ENCODE peak calls at places on chromosome 7, in ten cellular contexts. One of them, this sample, is unnamed.
A peak's percentile ranks its signal among the peaks of the same experiment; 100 is the strongest.

GRCh38 chr7:29196191-29196590 is 1.6 kb downstream of the CHN2 start:
- DNase-seq in SK-N-SH: no peak
- DNase-seq in HL-60: no peak
- DNase-seq in GM23338: no peak
- DNase-seq in GM12891: no peak
- DNase-seq in Panc1: no peak
- DNase-seq in endothelial cell of umbilical vein: no peak
- DNase-seq in transverse colon: no peak
- DNase-seq in spleen: no peak
- DNase-seq in GM12892: no peak
- DNase-seq in this sample: no peak

GRCh38 chr7:116828281-116828680 is 34.1 kb upstream of the CAPZA2 start:
- DNase-seq in GM12891: no peak
- DNase-seq in GM23338: peak; percentile 51
- DNase-seq in Panc1: no peak
- DNase-seq in HL-60: no peak
- DNase-seq in SK-N-SH: no peak
- DNase-seq in transverse colon: no peak
- DNase-seq in spleen: no peak
- DNase-seq in GM12892: no peak
- DNase-seq in endothelial cell of umbilical vein: no peak
- DNase-seq in this sample: no peak

GRCh38 chr7:7641129-7641663 is 644 bp downstream of the UMAD1 start:
- DNase-seq in GM12892: peak; percentile 22
- DNase-seq in GM23338: peak; percentile 59
- DNase-seq in Panc1: no peak
- DNase-seq in SK-N-SH: peak; percentile 46
- DNase-seq in transverse colon: peak; percentile 11
- DNase-seq in GM12891: peak; percentile 16
- DNase-seq in HL-60: no peak
- DNase-seq in spleen: no peak
- DNase-seq in endothelial cell of umbilical vein: no peak
- DNase-seq in this sample: no peak

GRCh38 chr7:16278167-16278787 is 143.1 kb downstream of the CRPPA start:
- DNase-seq in SK-N-SH: no peak
- DNase-seq in GM23338: no peak
- DNase-seq in HL-60: no peak
- DNase-seq in Panc1: no peak
- DNase-seq in spleen: no peak
- DNase-seq in transverse colon: no peak
- DNase-seq in GM12891: no peak
- DNase-seq in GM12892: no peak
- DNase-seq in endothelial cell of umbilical vein: no peak
- DNase-seq in this sample: no peak

GRCh38 chr7:86949779-86950260 is 109.6 kb downstream of the ELAPOR2 start:
- DNase-seq in spleen: no peak
- DNase-seq in Panc1: no peak
- DNase-seq in HL-60: no peak
- DNase-seq in transverse colon: no peak
- DNase-seq in GM23338: no peak
- DNase-seq in GM12891: no peak
- DNase-seq in SK-N-SH: no peak
- DNase-seq in endothelial cell of umbilical vein: no peak
- DNase-seq in GM12892: no peak
- DNase-seq in this sample: no peak

GRCh38 chr7:71935674-71936073 is 476.5 kb downstream of the CALN1 start:
- DNase-seq in HL-60: no peak
- DNase-seq in transverse colon: no peak
- DNase-seq in spleen: no peak
- DNase-seq in Panc1: no peak
- DNase-seq in GM23338: no peak
- DNase-seq in GM12891: no peak
- DNase-seq in GM12892: no peak
- DNase-seq in endothelial cell of umbilical vein: no peak
- DNase-seq in SK-N-SH: no peak
- DNase-seq in this sample: no peak

GRCh38 chr7:1666779-1667565 is 3.1 kb upstream of the ELFN1 start:
- DNase-seq in GM12891: no peak
- DNase-seq in Panc1: no peak
- DNase-seq in endothelial cell of umbilical vein: no peak
- DNase-seq in HL-60: no peak
- DNase-seq in GM23338: peak; percentile 28
- DNase-seq in SK-N-SH: peak; percentile 86
- DNase-seq in GM12892: peak; percentile 42
- DNase-seq in transverse colon: no peak
- DNase-seq in spleen: peak; percentile 68
- DNase-seq in this sample: no peak

GRCh38 chr7:16084370-16084769 is 337.0 kb downstream of the CRPPA start:
- DNase-seq in transverse colon: no peak
- DNase-seq in spleen: no peak
- DNase-seq in GM23338: no peak
- DNase-seq in endothelial cell of umbilical vein: peak; percentile 79
- DNase-seq in GM12892: no peak
- DNase-seq in HL-60: no peak
- DNase-seq in GM12891: no peak
- DNase-seq in Panc1: no peak
- DNase-seq in SK-N-SH: no peak
- DNase-seq in this sample: no peak

GRCh38 chr7:927031-927671 is 27.3 kb downstream of the ADAP1 start:
- DNase-seq in endothelial cell of umbilical vein: no peak
- DNase-seq in transverse colon: peak; percentile 49
- DNase-seq in GM23338: no peak
- DNase-seq in spleen: peak; percentile 70
- DNase-seq in SK-N-SH: no peak
- DNase-seq in HL-60: peak; percentile 35
- DNase-seq in GM12891: no peak
- DNase-seq in GM12892: no peak
- DNase-seq in Panc1: no peak
- DNase-seq in this sample: no peak

GRCh38 chr7:953547-954327 is 743 bp downstream of the ADAP1 start:
- DNase-seq in GM12891: no peak
- DNase-seq in endothelial cell of umbilical vein: no peak
- DNase-seq in transverse colon: peak; percentile 83
- DNase-seq in HL-60: peak; percentile 85
- DNase-seq in GM12892: no peak
- DNase-seq in spleen: peak; percentile 92
- DNase-seq in SK-N-SH: peak; percentile 88
- DNase-seq in Panc1: no peak
- DNase-seq in GM23338: peak; percentile 78
- DNase-seq in this sample: no peak

GRCh38 chr7:84981038-84981601 is 205.7 kb downstream of the SEMA3D start:
- DNase-seq in HL-60: no peak
- DNase-seq in GM23338: no peak
- DNase-seq in transverse colon: no peak
- DNase-seq in endothelial cell of umbilical vein: no peak
- DNase-seq in SK-N-SH: no peak
- DNase-seq in Panc1: no peak
- DNase-seq in GM12891: no peak
- DNase-seq in GM12892: no peak
- DNase-seq in spleen: no peak
- DNase-seq in this sample: no peak

GRCh38 chr7:157552295-157552993 is 215.6 kb downstream of the DNAJB6 start:
- DNase-seq in GM23338: no peak
- DNase-seq in SK-N-SH: no peak
- DNase-seq in transverse colon: no peak
- DNase-seq in endothelial cell of umbilical vein: no peak
- DNase-seq in HL-60: no peak
- DNase-seq in spleen: peak; percentile 54
- DNase-seq in Panc1: no peak
- DNase-seq in GM12891: no peak
- DNase-seq in GM12892: no peak
- DNase-seq in this sample: no peak

GRCh38 chr7:73909051-73909941 is 48.3 kb downstream of the TMEM270 start:
- DNase-seq in GM23338: no peak
- DNase-seq in Panc1: no peak
- DNase-seq in SK-N-SH: peak; percentile 16
- DNase-seq in transverse colon: no peak
- DNase-seq in spleen: peak; percentile 72
- DNase-seq in GM12892: no peak
- DNase-seq in endothelial cell of umbilical vein: no peak
- DNase-seq in GM12891: no peak
- DNase-seq in HL-60: peak; percentile 87
- DNase-seq in this sample: peak; percentile 77

GRCh38 chr7:147509859-147510542 is 1080.6 kb upstream of the C7orf33 start:
- DNase-seq in GM23338: no peak
- DNase-seq in spleen: no peak
- DNase-seq in Panc1: no peak
- DNase-seq in GM12891: no peak
- DNase-seq in endothelial cell of umbilical vein: no peak
- DNase-seq in HL-60: no peak
- DNase-seq in transverse colon: no peak
- DNase-seq in SK-N-SH: no peak
- DNase-seq in GM12892: no peak
- DNase-seq in this sample: no peak

GRCh38 chr7:154777023-154777422 is 225.9 kb downstream of the PAXIP1 start:
- DNase-seq in GM12891: no peak
- DNase-seq in endothelial cell of umbilical vein: no peak
- DNase-seq in GM12892: no peak
- DNase-seq in HL-60: no peak
- DNase-seq in Panc1: peak; percentile 18
- DNase-seq in spleen: no peak
- DNase-seq in SK-N-SH: peak; percentile 58
- DNase-seq in GM23338: no peak
- DNase-seq in transverse colon: no peak
- DNase-seq in this sample: no peak

DNA sequence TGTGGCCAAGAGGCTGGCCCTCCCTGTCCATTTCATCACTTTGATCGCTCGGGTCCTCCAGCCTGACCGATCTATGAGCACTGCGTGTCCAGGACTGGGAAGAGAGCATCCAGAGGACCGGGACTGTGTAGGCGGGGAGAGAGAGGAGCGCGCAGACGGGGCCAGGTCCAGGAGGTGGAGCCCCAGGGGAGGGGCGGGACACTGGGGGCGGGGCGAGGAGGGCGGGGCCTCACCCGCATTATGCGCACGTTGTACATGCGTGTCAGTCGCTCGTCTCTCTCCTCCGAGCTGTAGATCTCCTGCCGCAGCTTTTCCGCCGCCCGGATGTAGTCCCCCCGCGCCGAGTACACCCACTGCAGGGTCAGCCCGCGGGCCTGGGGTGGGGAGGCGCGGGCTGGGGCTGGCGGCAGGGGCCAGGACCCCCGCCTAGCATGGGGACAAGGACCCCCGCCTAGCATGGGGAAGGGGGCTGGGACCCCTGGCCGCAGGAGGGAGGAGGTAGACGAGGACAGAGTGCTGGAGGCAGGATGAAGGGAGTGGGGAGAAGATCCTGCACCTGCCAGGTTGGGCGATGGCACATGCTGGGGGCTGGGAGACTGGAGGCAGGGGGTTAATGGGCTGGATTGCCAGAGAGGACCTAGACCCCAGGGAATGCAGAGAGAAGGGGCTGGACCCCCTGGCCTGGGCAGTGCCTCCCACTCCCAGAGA is 14.3 kb downstream of the MOSPD3 start:
- DNase-seq in SK-N-SH: peak; percentile 100
- DNase-seq in endothelial cell of umbilical vein: peak; percentile 83
- DNase-seq in transverse colon: peak; percentile 93
- DNase-seq in GM23338: peak; percentile 89
- DNase-seq in spleen: peak; percentile 95
- DNase-seq in Panc1: no peak
- DNase-seq in GM12892: peak; percentile 97
- DNase-seq in GM12891: peak; percentile 97
- DNase-seq in HL-60: peak; percentile 74
- DNase-seq in this sample: no peak
- TF ChIP-seq POLR2AphosphoS5 in SK-N-SH: peak; percentile 62
- TF ChIP-seq POLR2AphosphoS5 in endothelial cell of umbilical vein: peak; percentile 40
- TF ChIP-seq POLR2AphosphoS5 in transverse colon: no peak
- TF ChIP-seq POLR2AphosphoS5 in GM23338: peak; percentile 76
- TF ChIP-seq POLR2AphosphoS5 in spleen: peak; percentile 81
- TF ChIP-seq POLR2AphosphoS5 in Panc1: no peak
- TF ChIP-seq POLR2AphosphoS5 in GM12892: peak; percentile 51
- TF ChIP-seq POLR2AphosphoS5 in GM12891: no peak
- TF ChIP-seq POLR2AphosphoS5 in HL-60: no peak
- TF ChIP-seq POLR2AphosphoS5 in this sample: peak; percentile 59

DNA sequence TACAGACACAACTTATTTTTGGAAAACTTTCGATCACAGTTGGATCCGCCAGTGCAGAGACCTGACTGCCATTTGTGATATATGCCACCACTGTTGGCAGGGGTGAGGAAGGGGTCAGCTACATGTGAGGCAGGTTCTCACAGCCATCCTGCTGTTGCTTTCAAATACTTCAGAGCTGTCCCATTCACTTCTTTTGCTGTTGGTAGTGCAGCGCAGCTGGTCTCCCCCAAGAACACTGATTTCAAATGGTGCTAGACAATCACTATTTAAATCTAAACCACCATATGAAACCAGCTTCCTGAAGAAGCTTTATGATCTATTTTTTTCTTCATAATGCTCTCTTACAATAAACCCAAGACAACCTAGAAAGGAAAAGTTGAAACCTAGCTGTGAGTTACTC is 143.2 kb upstream of the KLF14 start:
- DNase-seq in GM12891: no peak
- DNase-seq in endothelial cell of umbilical vein: no peak
- DNase-seq in GM12892: no peak
- DNase-seq in transverse colon: no peak
- DNase-seq in HL-60: no peak
- DNase-seq in SK-N-SH: no peak
- DNase-seq in spleen: no peak
- DNase-seq in GM23338: no peak
- DNase-seq in Panc1: no peak
- DNase-seq in this sample: no peak
- TF ChIP-seq POLR2AphosphoS5 in GM12891: no peak
- TF ChIP-seq POLR2AphosphoS5 in endothelial cell of umbilical vein: peak; percentile 58
- TF ChIP-seq POLR2AphosphoS5 in GM12892: peak; percentile 3
- TF ChIP-seq POLR2AphosphoS5 in transverse colon: no peak
- TF ChIP-seq POLR2AphosphoS5 in HL-60: no peak
- TF ChIP-seq POLR2AphosphoS5 in SK-N-SH: peak; percentile 11
- TF ChIP-seq POLR2AphosphoS5 in spleen: no peak
- TF ChIP-seq POLR2AphosphoS5 in GM23338: no peak
- TF ChIP-seq POLR2AphosphoS5 in Panc1: no peak
- TF ChIP-seq POLR2AphosphoS5 in this sample: no peak

DNA sequence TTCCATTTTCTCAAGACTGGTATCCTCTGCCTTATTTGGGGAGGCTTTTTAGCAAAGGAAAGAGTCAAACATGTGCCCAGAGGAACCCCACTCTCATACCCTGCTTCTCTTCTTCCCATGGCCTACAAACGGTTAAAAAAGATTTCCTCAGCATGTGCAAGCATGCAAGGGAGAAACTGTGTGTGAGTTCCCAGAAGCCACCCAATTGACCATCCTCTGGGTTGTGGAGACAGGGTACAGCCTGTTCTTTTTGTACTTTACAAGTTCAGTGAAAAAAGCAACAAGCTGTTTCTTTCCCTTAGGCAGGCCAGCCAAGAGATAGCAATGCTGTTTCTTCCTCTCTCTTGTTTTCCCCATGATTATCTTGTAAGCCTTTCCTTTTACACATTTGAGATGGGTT is 68.8 kb upstream of the MTPN start:
- DNase-seq in HL-60: no peak
- DNase-seq in GM12891: no peak
- DNase-seq in GM23338: no peak
- DNase-seq in SK-N-SH: no peak
- DNase-seq in endothelial cell of umbilical vein: no peak
- DNase-seq in GM12892: no peak
- DNase-seq in Panc1: no peak
- DNase-seq in transverse colon: no peak
- DNase-seq in spleen: no peak
- DNase-seq in this sample: no peak
- TF ChIP-seq POLR2AphosphoS5 in HL-60: no peak
- TF ChIP-seq POLR2AphosphoS5 in GM12891: no peak
- TF ChIP-seq POLR2AphosphoS5 in GM23338: no peak
- TF ChIP-seq POLR2AphosphoS5 in SK-N-SH: no peak
- TF ChIP-seq POLR2AphosphoS5 in endothelial cell of umbilical vein: no peak
- TF ChIP-seq POLR2AphosphoS5 in GM12892: no peak
- TF ChIP-seq POLR2AphosphoS5 in Panc1: no peak
- TF ChIP-seq POLR2AphosphoS5 in transverse colon: peak; percentile 32
- TF ChIP-seq POLR2AphosphoS5 in spleen: no peak
- TF ChIP-seq POLR2AphosphoS5 in this sample: no peak

GRCh38 chr7:26180792-26181198 is 19.8 kb downstream of the HNRNPA2B1 start:
- DNase-seq in Panc1: no peak
- DNase-seq in endothelial cell of umbilical vein: no peak
- DNase-seq in GM12891: no peak
- DNase-seq in GM23338: no peak
- DNase-seq in GM12892: no peak
- DNase-seq in HL-60: no peak
- DNase-seq in transverse colon: no peak
- DNase-seq in spleen: no peak
- DNase-seq in SK-N-SH: no peak
- DNase-seq in this sample: no peak
- TF ChIP-seq POLR2AphosphoS5 in Panc1: no peak
- TF ChIP-seq POLR2AphosphoS5 in endothelial cell of umbilical vein: no peak
- TF ChIP-seq POLR2AphosphoS5 in GM12891: peak; percentile 57
- TF ChIP-seq POLR2AphosphoS5 in GM23338: no peak
- TF ChIP-seq POLR2AphosphoS5 in GM12892: no peak
- TF ChIP-seq POLR2AphosphoS5 in HL-60: no peak
- TF ChIP-seq POLR2AphosphoS5 in transverse colon: no peak
- TF ChIP-seq POLR2AphosphoS5 in spleen: peak; percentile 18
- TF ChIP-seq POLR2AphosphoS5 in SK-N-SH: no peak
- TF ChIP-seq POLR2AphosphoS5 in this sample: no peak